ENCODE peak calls at places on chromosome 14, in six cellular contexts. One of them, this sample, is unnamed.

GRCh38 chr14:23559010-23559920 is 3.2 kb downstream of the THTPA start:
- DNase-seq in naive thymus-derived CD8-positive, alpha-beta T cell: peak; percentile 77
- DNase-seq in NCI-H345: peak; percentile 53
- DNase-seq in NCI-H2029: no peak
- DNase-seq in germinal center: peak; percentile 66
- DNase-seq in SW480: no peak
- DNase-seq in this sample: peak; percentile 71

GRCh38 chr14:101002738-101003137 is 99.2 kb upstream of the RTL1 start:
- DNase-seq in NCI-H2029: no peak
- DNase-seq in naive thymus-derived CD8-positive, alpha-beta T cell: no peak
- DNase-seq in germinal center: no peak
- DNase-seq in NCI-H345: no peak
- DNase-seq in SW480: no peak
- DNase-seq in this sample: no peak

GRCh38 chr14:94601961-94602391 is 10.2 kb upstream of the SERPINA3 start:
- DNase-seq in SW480: peak; percentile 58
- DNase-seq in NCI-H2029: no peak
- DNase-seq in NCI-H345: no peak
- DNase-seq in germinal center: no peak
- DNase-seq in naive thymus-derived CD8-positive, alpha-beta T cell: no peak
- DNase-seq in this sample: peak; percentile 62

GRCh38 chr14:53295985-53296582 is 143.0 kb upstream of the DDHD1 start:
- DNase-seq in NCI-H2029: peak; percentile 22
- DNase-seq in naive thymus-derived CD8-positive, alpha-beta T cell: no peak
- DNase-seq in germinal center: peak; percentile 31
- DNase-seq in NCI-H345: peak; percentile 42
- DNase-seq in SW480: peak; percentile 23
- DNase-seq in this sample: peak; percentile 38

GRCh38 chr14:71103662-71104484 is 196.6 kb downstream of the PCNX1 start:
- DNase-seq in NCI-H345: peak; percentile 54
- DNase-seq in naive thymus-derived CD8-positive, alpha-beta T cell: no peak
- DNase-seq in SW480: peak; percentile 65
- DNase-seq in NCI-H2029: no peak
- DNase-seq in germinal center: peak; percentile 71
- DNase-seq in this sample: peak; percentile 46

GRCh38 chr14:96582641-96582980 is 80.4 kb downstream of the PAPOLA start:
- DNase-seq in NCI-H345: no peak
- DNase-seq in germinal center: no peak
- DNase-seq in naive thymus-derived CD8-positive, alpha-beta T cell: no peak
- DNase-seq in NCI-H2029: no peak
- DNase-seq in SW480: no peak
- DNase-seq in this sample: no peak

GRCh38 chr14:92645841-92646478 is 102.5 kb downstream of the LGMN start:
- DNase-seq in germinal center: no peak
- DNase-seq in NCI-H345: no peak
- DNase-seq in SW480: no peak
- DNase-seq in NCI-H2029: no peak
- DNase-seq in naive thymus-derived CD8-positive, alpha-beta T cell: no peak
- DNase-seq in this sample: no peak

GRCh38 chr14:105397350-105397931 is 897 bp upstream of the TEX22 start:
- DNase-seq in SW480: no peak
- DNase-seq in naive thymus-derived CD8-positive, alpha-beta T cell: no peak
- DNase-seq in NCI-H345: no peak
- DNase-seq in NCI-H2029: no peak
- DNase-seq in germinal center: no peak
- DNase-seq in this sample: no peak

GRCh38 chr14:52609445-52610044 is 56.9 kb downstream of the GPR137C start:
- DNase-seq in NCI-H345: no peak
- DNase-seq in SW480: no peak
- DNase-seq in NCI-H2029: no peak
- DNase-seq in naive thymus-derived CD8-positive, alpha-beta T cell: no peak
- DNase-seq in germinal center: no peak
- DNase-seq in this sample: no peak

GRCh38 chr14:91827746-91828145 is 39.6 kb downstream of the TC2N start:
- DNase-seq in naive thymus-derived CD8-positive, alpha-beta T cell: no peak
- DNase-seq in SW480: no peak
- DNase-seq in germinal center: no peak
- DNase-seq in NCI-H345: no peak
- DNase-seq in NCI-H2029: no peak
- DNase-seq in this sample: no peak

GRCh38 chr14:76118594-76118993 is 33.1 kb upstream of the GPATCH2L start:
- DNase-seq in NCI-H345: no peak
- DNase-seq in germinal center: no peak
- DNase-seq in naive thymus-derived CD8-positive, alpha-beta T cell: no peak
- DNase-seq in NCI-H2029: no peak
- DNase-seq in SW480: no peak
- DNase-seq in this sample: no peak

GRCh38 chr14:81565441-81566290 is 32.0 kb upstream of the SEL1L start:
- DNase-seq in NCI-H2029: no peak
- DNase-seq in SW480: peak; percentile 39
- DNase-seq in NCI-H345: no peak
- DNase-seq in germinal center: no peak
- DNase-seq in naive thymus-derived CD8-positive, alpha-beta T cell: no peak
- DNase-seq in this sample: peak; percentile 11

GRCh38 chr14:39576726-39577125 is 144.5 kb upstream of the FBXO33 start:
- DNase-seq in SW480: no peak
- DNase-seq in NCI-H345: no peak
- DNase-seq in NCI-H2029: no peak
- DNase-seq in naive thymus-derived CD8-positive, alpha-beta T cell: no peak
- DNase-seq in germinal center: no peak
- DNase-seq in this sample: no peak

GRCh38 chr14:56371737-56372136 is 207.9 kb upstream of the TMEM260 start:
- DNase-seq in germinal center: no peak
- DNase-seq in naive thymus-derived CD8-positive, alpha-beta T cell: no peak
- DNase-seq in NCI-H2029: no peak
- DNase-seq in NCI-H345: no peak
- DNase-seq in SW480: no peak
- DNase-seq in this sample: no peak

GRCh38 chr14:27750096-27750495 is 1016.5 kb upstream of the FOXG1 start:
- DNase-seq in NCI-H2029: no peak
- DNase-seq in naive thymus-derived CD8-positive, alpha-beta T cell: no peak
- DNase-seq in NCI-H345: no peak
- DNase-seq in SW480: no peak
- DNase-seq in germinal center: no peak
- DNase-seq in this sample: no peak

GRCh38 chr14:73795974-73796373 is 55.7 kb upstream of the PTGR2 start:
- DNase-seq in naive thymus-derived CD8-positive, alpha-beta T cell: no peak
- DNase-seq in SW480: peak; percentile 99
- DNase-seq in germinal center: no peak
- DNase-seq in NCI-H2029: no peak
- DNase-seq in NCI-H345: no peak
- DNase-seq in this sample: peak; percentile 82

GRCh38 chr14:99529899-99530298 is 48.7 kb downstream of the CCNK start:
- DNase-seq in naive thymus-derived CD8-positive, alpha-beta T cell: no peak
- DNase-seq in germinal center: no peak
- DNase-seq in NCI-H2029: no peak
- DNase-seq in SW480: no peak
- DNase-seq in NCI-H345: no peak
- DNase-seq in this sample: no peak

GRCh38 chr14:97021571-97022171 is 224.5 kb downstream of the VRK1 start:
- DNase-seq in NCI-H345: no peak
- DNase-seq in naive thymus-derived CD8-positive, alpha-beta T cell: no peak
- DNase-seq in NCI-H2029: no peak
- DNase-seq in germinal center: no peak
- DNase-seq in SW480: peak; percentile 13
- DNase-seq in this sample: no peak

GRCh38 chr14:106390401-106390800 is 864.0 kb downstream of the TMEM121 start:
- DNase-seq in naive thymus-derived CD8-positive, alpha-beta T cell: no peak
- DNase-seq in NCI-H2029: no peak
- DNase-seq in NCI-H345: no peak
- DNase-seq in SW480: no peak
- DNase-seq in germinal center: no peak
- DNase-seq in this sample: no peak

GRCh38 chr14:22399776-22400175 is 189.2 kb downstream of the DAD1 start:
- DNase-seq in SW480: no peak
- DNase-seq in naive thymus-derived CD8-positive, alpha-beta T cell: no peak
- DNase-seq in NCI-H345: no peak
- DNase-seq in NCI-H2029: no peak
- DNase-seq in germinal center: no peak
- DNase-seq in this sample: no peak

GRCh38 chr14:106346534-106347290 is 820.3 kb downstream of the TMEM121 start:
- DNase-seq in SW480: no peak
- DNase-seq in naive thymus-derived CD8-positive, alpha-beta T cell: no peak
- DNase-seq in NCI-H345: no peak
- DNase-seq in germinal center: no peak
- DNase-seq in NCI-H2029: no peak
- DNase-seq in this sample: no peak

GRCh38 chr14:89444044-89444443 is 27.0 kb upstream of the FOXN3 start:
- DNase-seq in naive thymus-derived CD8-positive, alpha-beta T cell: no peak
- DNase-seq in NCI-H345: no peak
- DNase-seq in NCI-H2029: no peak
- DNase-seq in SW480: no peak
- DNase-seq in germinal center: peak; percentile 44
- DNase-seq in this sample: no peak

GRCh38 chr14:72907886-72908285 is 14.0 kb upstream of the DPF3 start:
- DNase-seq in NCI-H2029: no peak
- DNase-seq in germinal center: no peak
- DNase-seq in naive thymus-derived CD8-positive, alpha-beta T cell: no peak
- DNase-seq in SW480: peak; percentile 24
- DNase-seq in NCI-H345: no peak
- DNase-seq in this sample: peak; percentile 17

GRCh38 chr14:79161576-79161975 is 991.4 kb downstream of the NRXN3 start:
- DNase-seq in germinal center: no peak
- DNase-seq in SW480: no peak
- DNase-seq in NCI-H2029: no peak
- DNase-seq in NCI-H345: no peak
- DNase-seq in naive thymus-derived CD8-positive, alpha-beta T cell: no peak
- DNase-seq in this sample: no peak

GRCh38 chr14:106308839-106309389 is 782.5 kb downstream of the TMEM121 start:
- DNase-seq in NCI-H2029: peak; percentile 26
- DNase-seq in SW480: peak; percentile 21
- DNase-seq in germinal center: peak; percentile 73
- DNase-seq in NCI-H345: no peak
- DNase-seq in naive thymus-derived CD8-positive, alpha-beta T cell: peak; percentile 62
- DNase-seq in this sample: peak; percentile 28

GRCh38 chr14:68780358-68781160 is 12.3 kb downstream of the ZFP36L1 start:
- DNase-seq in germinal center: no peak
- DNase-seq in SW480: peak; percentile 88
- DNase-seq in naive thymus-derived CD8-positive, alpha-beta T cell: no peak
- DNase-seq in NCI-H345: no peak
- DNase-seq in NCI-H2029: no peak
- DNase-seq in this sample: no peak

GRCh38 chr14:65849558-65849957 is 437.0 kb downstream of the FUT8 start:
- DNase-seq in NCI-H345: no peak
- DNase-seq in naive thymus-derived CD8-positive, alpha-beta T cell: no peak
- DNase-seq in NCI-H2029: no peak
- DNase-seq in SW480: no peak
- DNase-seq in germinal center: no peak
- DNase-seq in this sample: no peak

GRCh38 chr14:56594428-56594827 is 14.8 kb downstream of the TMEM260 start:
- DNase-seq in NCI-H2029: no peak
- DNase-seq in SW480: no peak
- DNase-seq in naive thymus-derived CD8-positive, alpha-beta T cell: no peak
- DNase-seq in germinal center: no peak
- DNase-seq in NCI-H345: no peak
- DNase-seq in this sample: no peak

GRCh38 chr14:102510616-102511520 is 1.3 kb upstream of the ANKRD9 start:
- DNase-seq in germinal center: no peak
- DNase-seq in SW480: peak; percentile 58
- DNase-seq in naive thymus-derived CD8-positive, alpha-beta T cell: no peak
- DNase-seq in NCI-H345: no peak
- DNase-seq in NCI-H2029: peak; percentile 9
- DNase-seq in this sample: peak; percentile 55

GRCh38 chr14:100078216-100078780 is 13.1 kb downstream of the EVL start:
- DNase-seq in NCI-H2029: no peak
- DNase-seq in SW480: no peak
- DNase-seq in germinal center: no peak
- DNase-seq in NCI-H345: no peak
- DNase-seq in naive thymus-derived CD8-positive, alpha-beta T cell: no peak
- DNase-seq in this sample: no peak

GRCh38 chr14:89588840-89589296 is 171.8 kb upstream of the FOXN3 start:
- DNase-seq in NCI-H2029: no peak
- DNase-seq in NCI-H345: no peak
- DNase-seq in germinal center: no peak
- DNase-seq in SW480: no peak
- DNase-seq in naive thymus-derived CD8-positive, alpha-beta T cell: no peak
- DNase-seq in this sample: no peak

GRCh38 chr14:53967606-53968005 is 11.0 kb upstream of the BMP4 start:
- DNase-seq in naive thymus-derived CD8-positive, alpha-beta T cell: no peak
- DNase-seq in NCI-H345: no peak
- DNase-seq in NCI-H2029: no peak
- DNase-seq in germinal center: no peak
- DNase-seq in SW480: no peak
- DNase-seq in this sample: peak; percentile 6

This sample was measured in Calu3.